ENCODE peak calls at places on chromosomes 4 and X, in five cellular contexts. H is CD8-positive, alpha-beta memory T cell; C is testis; Y is IMR-90; S is PC-3. B is an unnamed sample. For H3K9me3 and H3K4me1, the result is how much of the 10 kb centered on the place peaks cover.

GRCh38 chr4:5364406-5364805 is 313.1 kb downstream of the STK32B start:
- DNase-seq in H (no peak), C (no peak), Y (no peak), S (no peak), B (no peak)

GRCh38 chr4:45453258-45453841 is 670.5 kb downstream of the GABRG1 start:
- DNase-seq in H (no peak), C (no peak), Y (no peak), S (peak), B (no peak)

GRCh38 chrX:129831486-129831885 is 12.2 kb downstream of the ZDHHC9 start:
- DNase-seq in H (no peak), C (no peak), Y (no peak), S (no peak), B (no peak)

GRCh38 chrX:130902446-130902782 is 595 bp downstream of the ENOX2 start:
- DNase-seq in H (no peak), C (no peak), Y (no peak), S (no peak), B (no peak)

GRCh38 chr4:101527186-101527585 is 179.9 kb upstream of the PPP3CA start:
- DNase-seq in H (peak), C (no peak), Y (no peak), S (no peak), B (peak)

GRCh38 chr4:158181906-158182305 is 9.1 kb upstream of the GASK1B start:
- DNase-seq in H (no peak), C (no peak), Y (no peak), S (no peak), B (no peak)

GRCh38 chr4:12409507-12410190 is 981.0 kb upstream of the HS3ST1 start:
- DNase-seq in H (no peak), C (no peak), Y (no peak), S (peak), B (no peak)

GRCh38 chr4:41327770-41328169 is 71.0 kb downstream of the UCHL1 start:
- DNase-seq in H (no peak), C (no peak), Y (no peak), S (no peak), B (no peak)

GRCh38 chr4:125070869-125071268 is 243.9 kb upstream of the FAT4 start:
- DNase-seq in H (no peak), C (peak), Y (no peak), S (no peak), B (no peak)

GRCh38 chr4:61500883-61501282 is 300.8 kb downstream of the ADGRL3 start:
- DNase-seq in H (no peak), C (peak), Y (no peak), S (peak), B (no peak)

GRCh38 chr4:140238353-140239041 is 84.5 kb upstream of the MAML3 start:
- DNase-seq in H (no peak), C (peak), Y (peak), S (no peak), B (peak)

GRCh38 chr4:30619679-30620078 is 100.5 kb upstream of the PCDH7 start:
- DNase-seq in H (no peak), C (no peak), Y (no peak), S (no peak), B (no peak)

GRCh38 chrX:72062890-72063289 is 68.8 kb downstream of the RTL5 start:
- DNase-seq in H (no peak), C (peak), Y (no peak), S (no peak), B (no peak)

GRCh38 chrX:72057331-72057730 is 74.4 kb downstream of the RTL5 start:
- DNase-seq in H (no peak), C (no peak), Y (no peak), S (no peak), B (no peak)

GRCh38 chrX:72061091-72061490 is 70.6 kb downstream of the RTL5 start:
- DNase-seq in H (no peak), C (no peak), Y (no peak), S (no peak), B (no peak)

GRCh38 chrX:72057844-72058243 is 73.9 kb downstream of the RTL5 start:
- DNase-seq in H (no peak), C (no peak), Y (no peak), S (no peak), B (no peak)

GRCh38 chrX:72060196-72060974 is 71.3 kb downstream of the RTL5 start:
- DNase-seq in H (no peak), C (no peak), Y (peak), S (no peak), B (no peak)
- H3K9me3 ChIP-seq in H (under half), C (under half), Y (under half), S (under half), B (under half)

DNA sequence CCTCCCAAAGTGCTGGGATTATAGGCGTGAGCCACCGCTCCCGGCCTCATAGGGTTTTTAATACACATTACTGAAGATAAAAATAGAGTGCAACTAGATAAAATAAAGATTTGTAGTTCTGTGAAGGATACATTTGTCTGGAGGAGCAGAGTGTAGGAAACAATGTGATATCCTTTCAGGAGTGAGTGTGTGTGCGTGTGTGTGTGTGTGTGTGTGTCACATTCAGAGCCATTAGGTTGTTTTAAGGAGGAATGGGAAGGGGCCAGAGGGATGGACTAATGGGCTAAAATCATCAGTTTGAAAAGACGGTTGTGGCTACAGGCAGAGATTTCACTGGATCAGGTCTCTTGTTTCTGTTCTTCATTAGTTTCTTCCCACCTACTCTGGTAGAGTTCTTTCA is 40.0 kb downstream of the RBPJ start:
- DNase-seq in H (no peak), C (no peak), Y (no peak), S (no peak), B (no peak)
- H3K4me3 ChIP-seq in H (no peak), C (no peak), Y (no peak), S (no peak), B (no peak)

GRCh38 chr4:13543091-13543581 is 1.2 kb downstream of the NKX3-2 start:
- DNase-seq in H (no peak), C (no peak), Y (no peak), S (no peak), B (no peak)

GRCh38 chr4:13543648-13544555 is at the start of gene NKX3-2:
- DNase-seq in H (no peak), C (no peak), Y (peak), S (peak), B (no peak)

GRCh38 chr4:13545394-13545808 is 1.1 kb upstream of the NKX3-2 start:
- DNase-seq in H (no peak), C (no peak), Y (no peak), S (no peak), B (no peak)

GRCh38 chr4:13546374-13546854 is 2.1 kb upstream of the NKX3-2 start:
- DNase-seq in H (no peak), C (no peak), Y (no peak), S (no peak), B (no peak)

GRCh38 chr4:13544556-13545393 is 467 bp upstream of the NKX3-2 start:
- DNase-seq in H (no peak), C (peak), Y (peak), S (peak), B (peak)
- H3K4me1 ChIP-seq in H (under half), C (under half), Y (under half), S (under half), B (under half)

GRCh38 chrX:155998761-155999510 is 1.4 kb downstream of the IL9R start:
- DNase-seq in H (no peak), C (no peak), Y (no peak), S (no peak), B (no peak)
- H3K9me3 ChIP-seq in H (under half), C (under half), Y (under half), S (under half), B (under half)

GRCh38 chrX:48071986-48072605 is 656 bp upstream of the ZNF630 start:
- DNase-seq in H (no peak), C (no peak), Y (no peak), S (no peak), B (no peak)

GRCh38 chrX:48068096-48068887 is 3.1 kb downstream of the ZNF630 start:
- DNase-seq in H (no peak), C (no peak), Y (no peak), S (no peak), B (no peak)

GRCh38 chrX:48076343-48076742 is 4.9 kb upstream of the ZNF630 start:
- DNase-seq in H (no peak), C (no peak), Y (no peak), S (no peak), B (no peak)

DNA sequence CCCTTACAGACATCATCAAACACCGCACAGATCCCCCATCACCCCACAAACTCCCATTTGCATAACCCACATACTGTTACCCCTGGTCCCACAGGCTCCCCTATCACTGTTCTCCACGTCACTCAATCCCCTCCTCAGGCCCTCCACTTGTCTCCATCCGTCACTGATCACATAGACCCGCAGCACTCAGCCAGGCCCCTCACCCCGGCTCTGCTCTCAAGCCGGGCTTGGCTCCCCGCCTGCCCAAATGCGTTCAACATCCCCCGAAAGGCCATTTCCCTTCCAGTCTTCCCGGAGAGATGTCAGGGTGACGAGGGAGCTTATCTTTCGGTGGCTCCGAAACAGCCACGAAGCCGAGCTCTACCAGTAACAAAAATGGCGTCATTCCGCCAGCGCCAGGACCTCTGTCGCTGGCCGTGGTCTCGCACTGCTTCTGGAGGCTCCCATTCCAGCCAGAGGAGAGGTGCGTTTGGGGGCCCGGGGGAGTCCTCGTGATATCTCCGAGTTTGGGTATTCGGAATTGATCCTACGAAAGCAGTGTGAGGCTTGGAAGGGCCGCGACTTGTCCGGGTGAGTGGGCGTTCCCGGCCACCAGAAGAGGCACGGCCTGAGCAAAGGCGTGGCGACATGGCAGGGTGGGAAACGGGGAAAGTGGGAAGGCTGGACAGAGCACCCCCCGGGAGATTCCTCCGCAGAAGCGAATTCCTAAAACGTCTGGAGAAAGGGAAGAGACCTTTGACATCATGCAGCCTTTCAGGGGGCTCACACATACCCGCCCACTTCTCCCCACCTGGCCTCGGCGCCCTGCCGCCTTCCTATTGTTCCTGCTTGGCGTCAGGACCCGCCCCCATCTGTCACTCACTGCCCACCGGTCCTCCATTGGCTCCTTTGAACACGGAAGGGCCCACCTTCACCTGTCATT is at the start of gene ZNF630:
- DNase-seq in H (peak), C (peak), Y (peak), S (peak), B (peak)
- H3K4me3 ChIP-seq in H (peak), C (peak), Y (peak), S (peak), B (peak)

GRCh38 chrX:118503260-118504041 is 7.8 kb downstream of the DOCK11 start:
- DNase-seq in H (no peak), C (no peak), Y (no peak), S (no peak), B (no peak)
- H3K4me1 ChIP-seq in H (half or more), C (under half), Y (under half), S (under half), B (under half)

B was measured in mucosa of descending colon.